ENCODE peak calls at places on chromosomes 6 and 20, in five cellular contexts. G is gastrocnemius medialis; E is naive thymus-derived CD4-positive, alpha-beta T cell; Y is neural progenitor cell; B is PC-9. A is an unnamed sample. For H3K4me1, the result is how much of the 10 kb centered on the place peaks cover.

GRCh38 chr6:157982580-157983438 is 1.1 kb downstream of the SYNJ2 start:
- DNase-seq in G (no peak), E (peak), Y (peak), B (no peak), A (no peak)

GRCh38 chr20:37276494-37277252 is 12.8 kb upstream of the MANBAL start:
- DNase-seq in G (peak), E (peak), Y (no peak), B (peak), A (no peak)

GRCh38 chr6:27545271-27546046 is 72.6 kb upstream of the ZNF184 start:
- DNase-seq in G (no peak), E (no peak), Y (peak), B (peak), A (peak)

GRCh38 chr6:68333444-68333843 is 301.6 kb upstream of the ADGRB3 start:
- DNase-seq in G (no peak), E (no peak), Y (no peak), B (no peak), A (no peak)

GRCh38 chr6:146805546-146806325 is 207.0 kb downstream of the ADGB start:
- DNase-seq in G (no peak), E (no peak), Y (no peak), B (no peak), A (no peak)

GRCh38 chr20:36745234-36745926 is 510 bp downstream of the NDRG3 start:
- DNase-seq in G (peak), E (peak), Y (peak), B (no peak), A (no peak)

GRCh38 chr20:38435555-38435939 is 419 bp upstream of the SNHG17 start:
- DNase-seq in G (no peak), E (no peak), Y (no peak), B (no peak), A (no peak)

GRCh38 chr6:45981046-45981445 is 34.6 kb downstream of the CLIC5 start:
- DNase-seq in G (no peak), E (no peak), Y (no peak), B (no peak), A (no peak)

GRCh38 chr20:34402461-34402860 is 39.4 kb downstream of the ITCH start:
- DNase-seq in G (no peak), E (no peak), Y (no peak), B (no peak), A (no peak)

GRCh38 chr6:169326067-169326799 is 72.6 kb upstream of the THBS2 start:
- DNase-seq in G (no peak), E (no peak), Y (peak), B (no peak), A (peak)

GRCh38 chr6:56802570-56802969 is 152.3 kb upstream of the BEND6 start:
- DNase-seq in G (no peak), E (no peak), Y (no peak), B (peak), A (no peak)

GRCh38 chr6:150741633-150742200 is 123.8 kb upstream of the MTHFD1L start:
- DNase-seq in G (no peak), E (no peak), Y (peak), B (no peak), A (no peak)

DNA sequence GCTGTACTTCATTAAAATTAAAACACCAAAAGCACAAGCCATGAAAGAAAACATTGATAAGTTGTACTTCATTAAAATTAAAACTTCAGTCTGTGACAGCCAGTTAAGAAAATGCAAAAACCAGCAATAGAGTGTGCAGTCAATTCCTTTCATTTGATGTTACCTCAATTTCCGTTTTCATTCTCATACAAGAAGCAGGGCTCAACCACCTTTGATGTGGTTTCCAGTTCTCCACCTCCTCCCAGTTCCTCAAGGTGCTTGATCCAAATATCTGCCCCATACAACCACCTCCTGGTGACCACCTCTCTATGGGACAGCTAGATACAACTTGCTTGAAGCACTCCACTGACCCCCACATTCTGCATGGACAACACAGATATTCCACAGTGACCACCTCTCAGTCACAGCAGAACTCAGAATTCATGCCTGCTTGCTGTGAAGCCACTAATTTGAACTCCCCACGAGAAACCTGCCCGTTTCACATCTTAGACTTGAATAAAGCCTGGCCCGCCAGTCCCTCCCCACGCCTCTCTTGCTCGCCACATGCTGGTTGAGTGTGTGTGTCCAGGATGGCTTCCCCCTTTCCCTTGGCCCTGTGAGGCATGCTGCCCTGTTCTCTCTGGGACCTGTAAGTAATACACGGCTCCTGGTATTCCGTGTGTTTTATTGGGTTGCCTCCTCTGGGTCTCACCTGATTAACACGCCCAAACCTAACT is 66.1 kb downstream of the FAM50B start:
- DNase-seq in G (peak), E (peak), Y (no peak), B (no peak), A (no peak)
- H3K4me1 ChIP-seq in G (half or more), E (under half), Y (under half), B (half or more), A (under half)

DNA sequence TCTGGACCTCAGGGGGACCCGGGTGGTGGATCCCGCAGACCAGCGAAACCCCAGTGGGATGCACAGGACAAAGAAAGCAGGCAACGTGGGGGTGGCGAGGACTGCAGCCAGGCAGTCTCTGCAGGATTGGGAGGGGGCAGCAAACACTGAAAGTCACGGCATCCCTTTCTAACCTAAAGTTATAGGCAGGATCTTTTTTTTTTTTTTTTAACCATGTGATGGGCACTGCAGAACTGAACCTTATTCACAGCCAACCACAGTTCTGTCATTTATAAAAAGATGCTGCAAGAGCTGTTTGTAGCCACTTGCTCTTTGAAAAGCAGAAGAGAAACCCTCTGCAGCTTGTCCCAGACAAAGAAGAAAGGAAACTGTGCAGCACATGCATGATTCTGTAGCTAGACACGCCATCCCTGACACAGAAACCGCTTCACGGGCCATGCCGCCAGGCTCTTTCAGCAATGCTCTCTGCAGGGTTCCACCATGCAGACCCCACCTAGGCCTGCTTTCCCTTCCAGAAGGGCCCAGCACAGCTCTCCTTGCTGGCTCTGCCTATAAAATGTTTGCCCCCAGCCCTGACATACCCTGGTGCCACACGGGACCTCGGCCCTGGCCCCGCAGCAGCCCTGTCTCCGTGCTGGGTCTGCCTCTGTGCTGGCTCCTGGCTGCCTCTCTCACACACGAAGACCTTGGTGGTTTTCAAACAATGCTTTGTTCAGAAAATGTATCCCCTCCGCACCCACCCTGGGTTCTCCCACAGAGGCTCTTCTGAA is 70.8 kb downstream of the PYGB start:
- DNase-seq in G (no peak), E (no peak), Y (no peak), B (no peak), A (no peak)
- H3K27ac ChIP-seq in G (no peak), E (no peak), Y (no peak), B (no peak), A (no peak)

DNA sequence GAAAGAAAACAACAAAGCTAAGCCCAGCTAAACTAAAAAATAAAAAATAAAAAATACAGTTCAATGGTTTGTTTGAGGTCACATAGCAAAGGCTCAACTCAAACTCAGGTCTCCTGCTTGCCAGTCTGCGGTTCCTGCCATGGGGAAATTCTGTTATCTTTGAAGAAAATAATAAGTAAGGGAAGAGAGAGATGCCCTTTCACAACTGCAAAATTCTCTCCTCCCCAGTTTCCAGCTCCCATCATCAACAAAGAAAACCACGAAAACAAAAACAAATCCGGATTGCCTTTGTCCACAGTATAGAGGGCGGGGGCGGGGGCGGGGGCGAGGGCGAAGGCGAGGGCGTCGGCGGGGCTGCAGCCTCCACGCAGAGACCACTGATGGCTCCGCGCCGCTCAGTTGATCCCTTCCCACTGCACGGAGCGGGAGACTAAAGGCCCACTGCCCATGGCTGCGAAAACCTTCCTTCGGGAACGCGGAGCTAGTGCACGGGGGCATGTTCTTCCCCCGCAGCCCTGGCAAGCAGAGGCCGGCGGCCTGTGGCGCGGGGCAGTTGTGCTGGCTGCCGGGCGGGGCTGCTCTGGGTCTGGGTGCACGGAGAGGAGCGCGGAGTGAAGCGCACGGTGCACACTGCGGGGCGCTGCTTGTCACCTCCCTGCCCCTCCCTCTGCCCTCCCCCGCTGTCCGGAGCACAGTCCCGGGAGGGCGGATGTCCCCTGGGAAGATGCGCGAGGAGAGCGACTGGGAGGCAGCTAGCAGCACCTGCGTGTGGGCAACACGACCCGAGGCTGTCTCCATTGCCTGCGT is 54.2 kb upstream of the TPD52L1 start:
- DNase-seq in G (peak), E (peak), Y (peak), B (peak), A (no peak)
- H3K4me1 ChIP-seq in G (under half), E (under half), Y (half or more), B (under half), A (under half)

DNA sequence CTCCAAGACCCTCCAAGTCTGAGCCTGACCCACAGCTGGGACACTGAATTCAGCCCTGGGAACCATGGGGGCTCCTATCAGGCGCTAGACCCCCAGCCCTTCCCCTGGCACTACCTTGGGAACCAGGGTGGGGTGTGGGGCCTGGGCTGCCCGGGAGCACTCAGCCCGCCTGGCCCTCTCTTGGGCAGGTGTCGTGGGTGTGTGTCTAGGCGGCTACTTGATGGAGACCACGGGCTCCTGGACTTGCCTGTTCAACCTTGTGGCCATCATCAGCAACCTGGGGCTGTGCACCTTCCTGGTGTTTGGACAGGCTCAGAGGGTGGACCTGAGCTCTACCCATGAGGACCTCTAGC is 14.6 kb downstream of the SLC17A9 start:
- DNase-seq in G (no peak), E (no peak), Y (no peak), B (no peak), A (no peak)
- H3K27ac ChIP-seq in G (no peak), E (no peak), Y (no peak), B (no peak), A (no peak)

GRCh38 chr6:16673011-16673797 is 88.1 kb downstream of the ATXN1 start:
- DNase-seq in G (no peak), E (no peak), Y (no peak), B (no peak), A (no peak)
- H3K4me1 ChIP-seq in G (under half), E (under half), Y (under half), B (half or more), A (half or more)

GRCh38 chr6:139539852-139540251 is 165.4 kb upstream of the CITED2 start:
- DNase-seq in G (peak), E (no peak), Y (no peak), B (peak), A (peak)
- H3K27ac ChIP-seq in G (peak), E (no peak), Y (no peak), B (peak), A (peak)